ENCODE peak calls at places on chromosome 9, in ten cellular contexts. C is WERI-Rb-1; H is hepatocyte; P is BE2C; L is WTC11; A is SK-N-SH; N is CD8-positive, alpha-beta T cell; T is tibial artery; I is fibroblast of the aortic adventitia; U is dorsolateral prefrontal cortex. E is an unnamed sample.

GRCh38 chr9:91833878-91834255 is 116.2 kb downstream of the ROR2 start:
- DNase-seq in C (no peak), H (no peak), P (no peak), L (no peak), A (no peak), N (no peak), T (no peak), I (no peak), U (no peak), E (no peak)

GRCh38 chr9:71861618-71862017 is 49.4 kb downstream of the ABHD17B start:
- DNase-seq in C (no peak), H (no peak), P (no peak), L (no peak), A (no peak), N (no peak), T (no peak), I (no peak), U (no peak), E (no peak)

GRCh38 chr9:37229455-37229854 is 109.1 kb downstream of the ZCCHC7 start:
- DNase-seq in C (no peak), H (no peak), P (no peak), L (no peak), A (no peak), N (no peak), T (no peak), I (no peak), U (no peak), E (no peak)

GRCh38 chr9:116990592-116990991 is 303.5 kb downstream of the TRIM32 start:
- DNase-seq in C (no peak), H (no peak), P (no peak), L (no peak), A (no peak), N (no peak), T (no peak), I (no peak), U (no peak), E (no peak)

GRCh38 chr9:87497604-87498045 is at the start of gene DAPK1:
- DNase-seq in C (peak), H (peak), P (peak), L (peak), A (peak), N (no peak), T (peak), I (peak), U (no peak), E (peak)

GRCh38 chr9:125929846-125930245 is 182.7 kb downstream of the PBX3 start:
- DNase-seq in C (no peak), H (no peak), P (no peak), L (no peak), A (no peak), N (no peak), T (no peak), I (no peak), U (no peak), E (no peak)

GRCh38 chr9:89647366-89648128 is 42.7 kb downstream of the GADD45G start:
- DNase-seq in C (no peak), H (no peak), P (no peak), L (no peak), A (no peak), N (no peak), T (no peak), I (no peak), U (no peak), E (no peak)

GRCh38 chr9:4640027-4640426 is 22.1 kb upstream of the PLPP6 start:
- DNase-seq in C (peak), H (peak), P (no peak), L (peak), A (peak), N (peak), T (no peak), I (peak), U (no peak), E (peak)

GRCh38 chr9:138072897-138073296 is 195.3 kb downstream of the CACNA1B start:
- DNase-seq in C (no peak), H (no peak), P (no peak), L (no peak), A (peak), N (no peak), T (peak), I (no peak), U (no peak), E (no peak)

GRCh38 chr9:129751841-129752801 is 721 bp downstream of the PTGES start:
- DNase-seq in C (no peak), H (no peak), P (peak), L (no peak), A (peak), N (no peak), T (no peak), I (peak), U (no peak), E (no peak)

GRCh38 chr9:106753155-106753671 is 109.8 kb upstream of the ZNF462 start:
- DNase-seq in C (no peak), H (no peak), P (peak), L (no peak), A (no peak), N (no peak), T (no peak), I (no peak), U (no peak), E (no peak)

DNA sequence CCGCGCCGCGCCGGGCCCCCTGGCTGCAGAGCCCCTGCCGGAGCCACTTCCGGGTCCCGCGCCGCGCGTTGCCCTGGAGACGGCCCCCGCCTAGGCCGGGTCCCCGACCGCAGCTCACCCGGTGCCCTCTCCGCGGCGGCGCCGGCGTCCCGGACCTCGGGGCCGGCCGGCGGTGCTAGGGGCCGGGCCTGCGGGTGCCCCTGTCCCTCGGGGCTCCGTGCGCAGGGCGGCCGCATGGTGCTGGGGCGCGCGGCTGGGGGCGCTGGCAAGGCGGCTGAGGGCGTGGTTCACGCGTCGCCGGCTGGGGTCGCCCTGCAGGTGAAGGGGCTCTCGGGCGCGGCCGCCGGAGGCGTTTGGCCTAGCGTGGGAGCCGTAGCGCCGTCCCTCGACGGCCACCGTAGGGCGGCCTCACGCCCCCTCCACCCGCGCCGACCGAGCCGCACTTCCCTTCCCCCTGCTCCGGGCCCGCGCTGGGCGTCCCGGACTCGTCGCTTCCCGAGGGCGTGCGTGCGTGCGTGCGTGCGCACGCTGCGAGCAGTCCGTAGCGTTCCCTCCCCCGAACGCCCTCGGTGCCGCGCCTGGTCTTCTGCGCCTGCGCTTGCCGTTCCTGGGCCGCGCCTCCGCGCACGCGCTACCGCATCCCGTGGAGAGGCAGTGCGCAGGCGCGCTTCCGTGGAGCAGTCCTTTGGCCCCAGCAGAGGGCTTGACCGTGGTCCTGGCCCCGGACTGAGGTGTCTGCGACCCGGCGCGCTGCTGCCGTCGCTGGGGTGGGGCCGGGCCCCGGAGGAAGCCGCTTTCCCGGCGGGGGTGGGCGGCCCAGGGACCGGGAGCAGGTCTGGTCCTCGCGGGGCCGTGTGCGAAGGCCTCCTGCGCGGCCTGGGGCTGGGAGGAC is at the start of gene TMEM250:
- DNase-seq in C (peak), H (peak), P (peak), L (peak), A (peak), N (peak), T (peak), I (peak), U (peak), E (peak)
- TF ChIP-seq CTCF in C (peak), H (no peak), P (no peak), L (no peak), A (no peak), N (no peak), T (peak), I (peak), U (no peak), E (no peak)

GRCh38 chr9:35415769-35416427 is 74.0 kb upstream of the RUSC2 start:
- DNase-seq in C (peak), H (no peak), P (no peak), L (peak), A (no peak), N (no peak), T (no peak), I (no peak), U (no peak), E (no peak)
- TF ChIP-seq CTCF in C (peak), H (no peak), P (peak), L (no peak), A (no peak), N (no peak), T (no peak), I (no peak), U (no peak), E (no peak)

DNA sequence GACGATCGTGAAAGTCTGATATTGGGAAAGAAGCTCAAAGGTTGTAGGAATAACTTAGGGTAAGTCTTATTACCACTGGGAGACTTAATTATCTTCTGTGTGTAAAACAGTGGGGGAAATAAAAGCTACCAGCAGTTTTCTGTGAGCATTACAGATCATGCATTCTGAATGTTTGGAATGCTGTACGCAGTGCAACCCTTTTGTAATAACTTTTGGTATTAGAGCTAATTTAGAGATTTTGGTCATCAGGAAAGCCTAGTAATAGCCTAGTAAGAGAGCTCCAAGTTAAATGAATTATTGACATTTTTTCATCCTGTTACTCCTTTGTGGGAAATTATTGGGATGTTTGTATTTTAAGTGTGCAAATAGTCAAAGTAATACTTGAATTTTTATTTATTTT is 153.9 kb downstream of the PCSK5 start:
- DNase-seq in C (no peak), H (no peak), P (no peak), L (no peak), A (no peak), N (no peak), T (no peak), I (peak), U (no peak), E (no peak)
- TF ChIP-seq CTCF in C (no peak), H (no peak), P (no peak), L (no peak), A (no peak), N (no peak), T (no peak), I (no peak), U (no peak), E (no peak)

DNA sequence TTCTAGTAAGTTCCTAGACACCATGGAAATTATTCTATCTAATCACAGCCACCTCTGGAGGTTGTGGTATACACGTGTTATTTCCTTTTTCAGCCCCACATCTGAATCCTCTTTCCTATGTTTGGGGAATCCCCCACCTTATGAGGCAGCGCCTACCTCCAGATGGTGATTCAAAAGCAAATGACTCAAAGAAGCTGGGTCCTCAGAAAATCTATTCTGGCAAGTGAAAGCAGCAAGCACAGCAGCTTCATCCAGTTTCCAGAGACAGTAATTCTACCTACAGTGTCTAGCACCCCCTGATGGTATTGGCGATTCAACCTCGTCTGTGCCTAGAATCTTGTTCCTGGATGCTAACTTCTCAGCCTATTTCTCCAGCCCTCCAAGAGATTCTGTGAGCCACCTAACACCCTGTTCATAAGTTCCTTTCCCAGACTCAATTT is 43.0 kb downstream of the STRBP start:
- DNase-seq in C (peak), H (peak), P (peak), L (peak), A (peak), N (peak), T (no peak), I (peak), U (no peak), E (no peak)
- TF ChIP-seq CTCF in C (peak), H (peak), P (peak), L (no peak), A (peak), N (peak), T (peak), I (peak), U (peak), E (peak)